ENCODE peak calls at places on chromosomes 3 and 15, in six cellular contexts. O is stimulated activated naive CD8-positive, alpha-beta T cell treated with anti-CD3 and anti-CD28 coated beads, Interleukin-15, amount 100 ng/mL, for 72 hours; V is effector CD4-positive, alpha-beta T cell; T is nucleus accumbens; J is activated CD4-positive, alpha-beta T cell treated with anti-CD3 and anti-CD28 coated beads for 4 hours; R is HuH-7. H is an unnamed sample.
A peak's percentile ranks its signal among the peaks of the same experiment; 100 is the strongest.

GRCh38 chr15:85667491-85668424 is 127.0 kb downstream of the KLHL25 start:
- DNase-seq in R (no peak), O (peak; percentile 42), T (no peak), J (peak; percentile 46), V (peak; percentile 65), H (peak; percentile 5)

GRCh38 chr3:126304291-126304690 is 52.9 kb downstream of the KLF15 start:
- DNase-seq in T (no peak), V (no peak), J (no peak), O (no peak), R (no peak), H (no peak)

GRCh38 chr15:101070024-101070423 is 150.9 kb downstream of the LRRK1 start:
- DNase-seq in O (no peak), T (no peak), J (no peak), R (no peak), V (no peak), H (no peak)

GRCh38 chr3:156675744-156676466 is 1.5 kb downstream of the TIPARP start:
- DNase-seq in O (peak; percentile 13), J (peak; percentile 26), R (no peak), V (peak; percentile 36), T (no peak), H (peak; percentile 27)

GRCh38 chr3:178439504-178439903 is 96.7 kb upstream of the KCNMB2 start:
- DNase-seq in T (no peak), O (no peak), J (no peak), V (no peak), R (peak; percentile 16), H (no peak)

GRCh38 chr3:105791134-105791533 is 77.7 kb downstream of the CBLB start:
- DNase-seq in R (no peak), T (no peak), V (no peak), J (no peak), O (no peak), H (no peak)

GRCh38 chr15:57570994-57571393 is 20.7 kb upstream of the MYZAP start:
- DNase-seq in R (no peak), V (no peak), O (no peak), J (no peak), T (no peak), H (no peak)

GRCh38 chr3:28544236-28544635 is 195.6 kb upstream of the AZI2 start:
- DNase-seq in V (no peak), T (no peak), O (no peak), J (no peak), R (no peak), H (no peak)

GRCh38 chr3:12413721-12414255 is 70.5 kb upstream of the TSEN2 start:
- DNase-seq in V (no peak), T (no peak), J (no peak), O (no peak), R (no peak), H (no peak)

GRCh38 chr15:98906712-98907083 is 100.9 kb downstream of the PGPEP1L start:
- DNase-seq in J (no peak), V (no peak), O (no peak), R (no peak), T (no peak), H (no peak)

H was measured in stimulated activated naive CD4-positive, alpha-beta T cell treated with Interleukin-2 at 50 U/mL for 16 hours.